ENCODE peak calls at places on chromosomes 13 and 19, in four cellular contexts. V is foreskin keratinocyte; Y is M059J; R is CD8-positive, alpha-beta T cell. D is an unnamed sample.

GRCh38 chr19:18122860-18123795 is 25.6 kb downstream of the MAST3 start:
- DNase-seq in Y (no peak), R (no peak), V (no peak), D (no peak)

GRCh38 chr13:21142766-21143165 is 33.6 kb downstream of the SKA3 start:
- DNase-seq in V (no peak), Y (no peak), R (no peak), D (no peak)

GRCh38 chr13:104286566-104287290 is 1220.5 kb upstream of the SLC10A2 start:
- DNase-seq in Y (peak), V (peak), R (no peak), D (no peak)

GRCh38 chr19:23482829-23483228 is 87.6 kb upstream of the ZNF91 start:
- DNase-seq in Y (peak), V (no peak), R (no peak), D (no peak)

GRCh38 chr13:93304134-93304533 is 77.5 kb downstream of the GPC6 start:
- DNase-seq in Y (no peak), V (no peak), R (no peak), D (no peak)

GRCh38 chr13:62113145-62113544 is 697.5 kb upstream of the PCDH20 start:
- DNase-seq in V (peak), Y (no peak), R (no peak), D (no peak)

GRCh38 chr19:54141356-54141755 is 3.8 kb downstream of the CNOT3 start:
- DNase-seq in V (no peak), R (no peak), Y (no peak), D (no peak)

GRCh38 chr19:22607653-22608430 is 26.3 kb upstream of the ZNF492 start:
- DNase-seq in R (no peak), Y (no peak), V (no peak), D (no peak)

GRCh38 chr19:13091400-13092161 is 11.1 kb downstream of the LYL1 start:
- DNase-seq in Y (peak), V (no peak), R (no peak), D (no peak)

GRCh38 chr19:7833225-7834156 is 3.5 kb downstream of the EVI5L start:
- DNase-seq in V (peak), R (no peak), Y (peak), D (no peak)

GRCh38 chr19:10517760-10518443 is 655 bp upstream of the S1PR5 start:
- DNase-seq in Y (peak), V (no peak), R (peak), D (no peak)

GRCh38 chr13:34567558-34567957 is 374.5 kb upstream of the NBEA start:
- DNase-seq in R (no peak), Y (no peak), V (no peak), D (no peak)

GRCh38 chr13:46297338-46297737 is 85.6 kb downstream of the LRRC63 start:
- DNase-seq in R (no peak), Y (no peak), V (no peak), D (no peak)

GRCh38 chr13:101654916-101655315 is 202.4 kb downstream of the ITGBL1 start:
- DNase-seq in V (no peak), Y (peak), R (no peak), D (no peak)

GRCh38 chr19:43841990-43842389 is 14.9 kb downstream of the ZNF283 start:
- DNase-seq in V (no peak), Y (no peak), R (no peak), D (no peak)

GRCh38 chr19:49638360-49638759 is 1.6 kb downstream of the RRAS start:
- DNase-seq in Y (no peak), V (peak), R (no peak), D (no peak)

GRCh38 chr13:112947796-112948195 is 21.2 kb upstream of the MCF2L start:
- DNase-seq in Y (no peak), R (no peak), V (no peak), D (no peak)

GRCh38 chr13:110042253-110042652 is 255.9 kb upstream of the IRS2 start:
- DNase-seq in V (no peak), R (no peak), Y (peak), D (no peak)

GRCh38 chr13:102569488-102569887 is 27.3 kb upstream of the TPP2 start:
- DNase-seq in V (no peak), Y (no peak), R (no peak), D (no peak)

GRCh38 chr13:109715902-109716301 is 70.5 kb downstream of the IRS2 start:
- DNase-seq in Y (peak), V (no peak), R (no peak), D (no peak)

GRCh38 chr13:73803997-73804396 is 330.2 kb downstream of the KLF12 start:
- DNase-seq in V (peak), R (no peak), Y (peak), D (no peak)

GRCh38 chr13:24381539-24382265 is 72.3 kb downstream of the C1QTNF9 start:
- DNase-seq in V (no peak), Y (peak), R (no peak), D (no peak)

GRCh38 chr13:109381546-109382180 is 404.7 kb downstream of the IRS2 start:
- DNase-seq in V (peak), R (no peak), Y (peak), D (no peak)

GRCh38 chr13:54563286-54563685 is 1534.7 kb downstream of the OLFM4 start:
- DNase-seq in Y (no peak), V (no peak), R (no peak), D (no peak)

GRCh38 chr19:13847033-13847899 is 29.7 kb upstream of the NANOS3 start:
- DNase-seq in V (peak), Y (peak), R (peak), D (peak)

D was measured in activated T-helper 1 cell treated with anti-CD3 and anti-CD28 coated beads, Interleukin-12 subunit alpha, Interleukin-12 subunit beta, Interleukin-2, Interleukin-4 antibody, amounts not matched to agents 30 ng/mL and 10 ng/mL and 1 ng/mL, durations not matched to agents 14 hours and 24 hours and 36 hours.